ENCODE peak calls at places on chromosome 19, in seven cellular contexts. H is HepG2, U is K562, J is endothelial cell of umbilical vein, X is HCT116, K is SK-N-SH, R is H1. Z is an unnamed sample.

GRCh38 chr19:43731854-43732253 is 16.0 kb downstream of the IRGC start:
- DNase-seq in H (no peak), U (no peak), J (no peak), X (no peak), K (no peak), R (no peak), Z (no peak)

GRCh38 chr19:29805026-29805925 is 6.5 kb upstream of the CCNE1 start:
- DNase-seq in H (peak; percentile 77), U (no peak), J (no peak), X (no peak), K (no peak), R (no peak), Z (no peak)

GRCh38 chr19:455031-455705 is 5.7 kb downstream of the SHC2 start:
- DNase-seq in H (no peak), U (no peak), J (no peak), X (no peak), K (no peak), R (no peak), Z (no peak)

GRCh38 chr19:28544451-28545261 is 668.3 kb downstream of the UQCRFS1 start:
- DNase-seq in H (no peak), U (peak; percentile 51), J (no peak), X (no peak), K (no peak), R (no peak), Z (no peak)

GRCh38 chr19:38929929-38930775 is at the start of gene SARS2:
- DNase-seq in H (peak; percentile 89), U (peak; percentile 98), J (peak; percentile 95), X (peak; percentile 89), K (peak; percentile 98), R (peak; percentile 96), Z (peak; percentile 81)

GRCh38 chr19:15869109-15869555 is 28.7 kb downstream of the CYP4F2 start:
- DNase-seq in H (peak; percentile 60), U (peak; percentile 80), J (peak; percentile 24), X (peak; percentile 71), K (peak; percentile 66), R (no peak), Z (no peak)

GRCh38 chr19:45881082-45881908 is 4.6 kb downstream of the IRF2BP1 start:
- DNase-seq in H (no peak), U (no peak), J (no peak), X (no peak), K (no peak), R (no peak), Z (no peak)

GRCh38 chr19:13817615-13818371 is 22.6 kb downstream of the ZSWIM4 start:
- DNase-seq in H (no peak), U (peak; percentile 92), J (no peak), X (no peak), K (no peak), R (peak; percentile 93), Z (no peak)

GRCh38 chr19:38362076-38362945 is 12.1 kb upstream of the PSMD8 start:
- DNase-seq in H (peak; percentile 23), U (peak; percentile 93), J (peak; percentile 55), X (peak; percentile 58), K (peak; percentile 92), R (peak; percentile 99), Z (no peak)

GRCh38 chr19:7288977-7289376 is 5.2 kb downstream of the INSR start:
- DNase-seq in H (no peak), U (no peak), J (no peak), X (no peak), K (peak; percentile 65), R (no peak), Z (no peak)

GRCh38 chr19:31390721-31391120 is 41.5 kb upstream of the TSHZ3 start:
- DNase-seq in H (no peak), U (no peak), J (no peak), X (no peak), K (no peak), R (no peak), Z (no peak)

GRCh38 chr19:48968179-48968661 is 3.1 kb downstream of the FTL start:
- DNase-seq in H (peak; percentile 39), U (no peak), J (no peak), X (no peak), K (no peak), R (no peak), Z (no peak)

DNA sequence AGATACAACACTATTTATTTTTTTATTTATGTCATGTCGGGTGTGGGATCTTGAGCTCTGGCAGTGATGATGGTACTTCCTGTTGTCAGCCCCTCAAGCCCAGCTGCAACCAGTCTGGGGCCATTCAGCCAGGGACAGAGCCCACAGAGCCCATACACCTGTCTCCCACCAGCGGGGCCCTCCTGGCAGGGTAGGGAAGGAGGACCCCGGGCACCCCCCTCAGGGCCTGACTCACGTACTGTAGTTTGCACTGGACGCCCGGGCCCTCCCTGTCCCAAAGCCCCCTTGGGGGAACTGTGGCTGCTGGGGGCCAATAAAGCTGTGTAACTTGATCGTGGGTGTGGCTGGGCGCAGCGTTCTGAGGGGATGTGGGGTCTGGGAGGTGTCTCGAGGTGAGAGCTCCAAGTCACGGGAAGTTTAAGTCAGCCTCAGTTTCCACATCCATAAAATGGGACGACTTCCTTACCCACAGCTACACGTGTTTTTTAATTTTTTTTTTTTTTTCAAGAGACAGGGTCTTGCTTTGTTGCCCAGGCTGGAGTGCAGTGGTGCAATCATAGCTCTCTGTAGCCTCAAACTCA is 9.5 kb downstream of the ATG4D start:
- DNase-seq in H (no peak), U (no peak), J (no peak), X (no peak), K (no peak), R (no peak), Z (no peak)
- H3K9ac ChIP-seq in H (no peak overlapping the region), U (no peak overlapping the region), J (no peak overlapping the region), X (no peak overlapping the region), K (no peak overlapping the region), R (no peak overlapping the region), Z (no peak overlapping the region)

DNA sequence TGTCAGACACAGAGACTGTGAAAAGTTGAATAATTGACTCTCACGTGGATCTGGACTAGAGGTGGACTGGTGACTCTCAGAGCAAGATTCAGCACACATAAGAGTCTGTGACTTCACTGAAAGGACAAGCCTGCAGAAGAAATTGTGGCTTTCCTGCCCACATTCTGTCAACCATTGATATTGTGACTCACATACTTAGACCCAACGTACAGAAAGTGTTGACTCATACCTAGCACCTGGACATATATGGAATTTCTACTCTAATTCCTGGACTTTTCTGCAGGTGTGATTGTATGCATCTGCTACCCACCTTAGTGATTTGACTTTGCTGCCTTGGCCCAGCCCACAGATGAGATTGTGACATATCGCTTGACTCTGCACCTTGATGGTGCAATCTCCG is 15.6 kb upstream of the ZNF730 start:
- DNase-seq in H (no peak), U (no peak), J (no peak), X (no peak), K (no peak), R (no peak), Z (no peak)
- H3K9me3 ChIP-seq in H (peaks cover 95% of the 10 kb centered on the region), U (peaks cover 4% of the 10 kb centered on the region), J (no peaks in the 10 kb centered on the region), X (peaks cover 5% of the 10 kb centered on the region), K (no peaks in the 10 kb centered on the region), R (no peaks in the 10 kb centered on the region), Z (no peaks in the 10 kb centered on the region)

DNA sequence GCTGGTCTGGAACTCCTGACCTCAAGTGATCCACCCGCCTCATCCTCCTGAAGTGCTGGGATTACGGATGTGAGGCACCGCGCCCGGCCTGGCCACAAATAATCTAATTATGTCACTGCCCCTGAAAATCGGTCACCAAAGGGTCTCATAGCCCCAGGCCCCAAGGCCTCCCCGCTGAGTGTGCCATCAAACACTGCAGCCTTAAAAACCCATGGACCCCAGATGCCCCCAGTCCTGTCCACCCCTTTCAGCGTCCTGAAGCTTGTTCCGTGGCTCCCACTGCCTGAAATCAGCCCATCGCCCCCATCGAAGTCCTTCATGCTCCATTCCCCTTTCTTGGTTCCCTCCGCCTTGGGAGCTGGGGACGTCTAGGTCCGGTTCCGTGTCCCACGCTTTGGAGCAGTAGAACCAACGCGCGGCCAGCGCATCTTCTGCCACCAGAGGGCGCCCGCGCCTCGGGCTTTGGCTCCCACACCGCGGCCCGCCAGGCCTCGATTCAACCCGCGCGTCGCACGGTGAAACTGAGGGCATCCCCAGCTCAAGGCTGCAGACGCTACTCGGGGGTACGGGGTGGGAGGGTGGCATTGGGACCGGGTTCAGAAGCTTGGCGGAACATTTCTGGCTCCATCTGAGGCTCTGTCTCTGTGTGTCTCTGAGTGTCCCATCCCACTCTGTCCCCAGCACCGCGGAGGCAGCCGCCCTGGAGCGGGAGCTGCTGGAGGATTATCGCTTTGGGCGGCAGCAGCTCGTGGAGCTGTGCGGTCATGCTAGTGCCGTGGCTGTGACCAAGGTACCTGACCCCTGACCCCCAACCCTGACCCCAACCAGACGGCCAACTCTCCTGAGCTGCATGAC is 3.5 kb downstream of the YJEFN3 start:
- DNase-seq in H (peak; percentile 30), U (peak; percentile 79), J (peak; percentile 44), X (no peak), K (peak; percentile 86), R (peak; percentile 97), Z (no peak)
- TF ChIP-seq POLR2AphosphoS5 in H (no peak), U (no peak), J (no peak), X (peak; percentile 51), K (no peak), R (peak; percentile 13), Z (peak; percentile 37)

GRCh38 chr19:47714339-47714738 is 1.1 kb downstream of the EHD2 start:
- DNase-seq in H (no peak), U (no peak), J (no peak), X (no peak), K (no peak), R (no peak), Z (no peak)

GRCh38 chr19:47711652-47712239 is 1.5 kb upstream of the EHD2 start:
- DNase-seq in H (peak; percentile 28), U (no peak), J (no peak), X (no peak), K (no peak), R (no peak), Z (no peak)

GRCh38 chr19:47719047-47719885 is 6.0 kb downstream of the EHD2 start:
- DNase-seq in H (peak; percentile 44), U (no peak), J (peak; percentile 70), X (no peak), K (peak; percentile 95), R (no peak), Z (no peak)

GRCh38 chr19:47716270-47716937 is 3.2 kb downstream of the EHD2 start:
- DNase-seq in H (no peak), U (no peak), J (no peak), X (no peak), K (no peak), R (no peak), Z (no peak)

DNA sequence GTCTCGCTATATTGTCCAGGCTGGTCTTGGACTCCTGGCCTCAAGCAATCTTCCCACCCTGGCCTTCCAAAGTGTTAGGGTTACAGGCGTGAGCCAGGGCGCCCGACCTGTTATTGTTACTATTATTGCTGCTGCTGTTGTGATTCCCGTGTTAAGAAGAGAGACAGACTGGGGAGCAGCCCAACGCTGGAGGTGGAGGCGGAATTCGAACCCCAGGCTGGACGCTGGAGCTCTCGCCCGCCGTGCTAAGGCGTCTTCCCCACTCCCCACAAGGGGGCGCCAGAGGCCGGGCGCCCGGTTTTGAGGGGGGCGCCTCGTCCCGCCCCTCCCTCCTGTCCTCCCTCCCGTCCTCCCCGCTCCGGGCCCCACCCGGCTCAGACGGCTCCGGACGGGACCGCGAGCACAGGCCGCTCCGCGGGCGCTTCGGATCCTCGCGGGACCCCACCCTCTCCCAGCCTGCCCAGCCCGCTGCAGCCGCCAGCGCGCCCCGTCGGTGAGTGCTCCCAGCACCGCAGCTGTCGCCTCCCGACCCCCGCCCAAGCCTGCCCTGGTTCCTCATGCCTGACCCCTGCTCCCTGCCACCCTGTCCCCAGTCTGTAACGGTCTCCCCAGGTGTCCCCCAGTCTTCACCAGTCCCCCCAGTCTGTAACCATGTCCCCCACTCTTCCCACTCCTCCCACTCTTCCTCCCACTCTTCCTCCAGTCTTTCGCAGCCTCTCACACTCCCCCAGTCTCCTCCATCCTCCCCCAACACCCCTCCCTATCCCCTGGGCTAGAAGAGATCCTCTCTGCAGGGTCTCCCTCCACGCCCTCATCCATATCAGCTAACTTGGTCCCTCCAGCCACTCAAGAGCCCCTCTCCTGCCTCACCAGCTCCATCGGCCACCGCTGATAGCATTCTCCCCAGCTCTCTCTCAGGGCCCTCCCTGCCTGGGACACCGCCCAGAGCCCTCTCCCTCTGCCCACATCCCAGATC is at the start of gene EHD2:
- DNase-seq in H (no peak), U (peak; percentile 97), J (peak; percentile 61), X (no peak), K (peak; percentile 88), R (peak; percentile 89), Z (no peak)
- H3K9ac ChIP-seq in H (no peak within 1 kb of the TSS), U (peak within 1 kb of the TSS; percentile 69), J (peak within 1 kb of the TSS; percentile 65), X (peak within 1 kb of the TSS; percentile 89), K (peak within 1 kb of the TSS; percentile 83), R (no peak within 1 kb of the TSS), Z (no peak within 1 kb of the TSS)

Z was measured in SK-N-MC.